ENCODE peak calls at places on chromosome 18, in nine cellular contexts. One of them, this sample, is unnamed. For H3K27me3 and H3K4me1, the result is how much of the 10 kb centered on the place peaks cover.

GRCh38 chr18:50947899-50948298 is 19.9 kb upstream of the ELAC1 start:
- DNase-seq in tibial artery: no peak
- DNase-seq in Peyer's patch: no peak
- DNase-seq in heart right ventricle: no peak
- DNase-seq in colonic mucosa: no peak
- DNase-seq in hepatocyte: no peak
- DNase-seq in transverse colon: no peak
- DNase-seq in stomach: no peak
- DNase-seq in prostate gland: no peak
- DNase-seq in this sample: no peak

GRCh38 chr18:37578886-37579513 is 13.4 kb upstream of the CELF4 start:
- DNase-seq in tibial artery: no peak
- DNase-seq in Peyer's patch: no peak
- DNase-seq in heart right ventricle: no peak
- DNase-seq in colonic mucosa: no peak
- DNase-seq in hepatocyte: peak
- DNase-seq in transverse colon: no peak
- DNase-seq in stomach: no peak
- DNase-seq in prostate gland: no peak
- DNase-seq in this sample: peak

GRCh38 chr18:75496151-75496550 is 68.6 kb upstream of the SMIM21 start:
- DNase-seq in tibial artery: no peak
- DNase-seq in Peyer's patch: no peak
- DNase-seq in heart right ventricle: no peak
- DNase-seq in colonic mucosa: no peak
- DNase-seq in hepatocyte: no peak
- DNase-seq in transverse colon: no peak
- DNase-seq in stomach: no peak
- DNase-seq in prostate gland: no peak
- DNase-seq in this sample: no peak

GRCh38 chr18:21803495-21803894 is 62.9 kb downstream of the MIB1 start:
- DNase-seq in tibial artery: no peak
- DNase-seq in Peyer's patch: no peak
- DNase-seq in heart right ventricle: no peak
- DNase-seq in colonic mucosa: no peak
- DNase-seq in hepatocyte: no peak
- DNase-seq in transverse colon: no peak
- DNase-seq in stomach: no peak
- DNase-seq in prostate gland: no peak
- DNase-seq in this sample: no peak

GRCh38 chr18:44884446-44884845 is 203.8 kb downstream of the SETBP1 start:
- DNase-seq in tibial artery: no peak
- DNase-seq in Peyer's patch: no peak
- DNase-seq in heart right ventricle: no peak
- DNase-seq in colonic mucosa: no peak
- DNase-seq in hepatocyte: no peak
- DNase-seq in transverse colon: no peak
- DNase-seq in stomach: no peak
- DNase-seq in prostate gland: no peak
- DNase-seq in this sample: no peak

GRCh38 chr18:36411745-36412168 is 114.2 kb downstream of the FHOD3 start:
- DNase-seq in tibial artery: no peak
- DNase-seq in Peyer's patch: no peak
- DNase-seq in heart right ventricle: no peak
- DNase-seq in colonic mucosa: no peak
- DNase-seq in hepatocyte: no peak
- DNase-seq in transverse colon: no peak
- DNase-seq in stomach: no peak
- DNase-seq in prostate gland: no peak
- DNase-seq in this sample: peak

GRCh38 chr18:68721681-68722583 is 7.0 kb upstream of the TMX3 start:
- DNase-seq in tibial artery: no peak
- DNase-seq in Peyer's patch: no peak
- DNase-seq in heart right ventricle: no peak
- DNase-seq in colonic mucosa: no peak
- DNase-seq in hepatocyte: no peak
- DNase-seq in transverse colon: no peak
- DNase-seq in stomach: no peak
- DNase-seq in prostate gland: no peak
- DNase-seq in this sample: no peak

GRCh38 chr18:5787936-5788335 is 107.4 kb downstream of the TMEM200C start:
- DNase-seq in tibial artery: no peak
- DNase-seq in Peyer's patch: no peak
- DNase-seq in heart right ventricle: no peak
- DNase-seq in colonic mucosa: no peak
- DNase-seq in hepatocyte: no peak
- DNase-seq in transverse colon: no peak
- DNase-seq in stomach: no peak
- DNase-seq in prostate gland: no peak
- DNase-seq in this sample: no peak

GRCh38 chr18:29181151-29181901 is 1004.4 kb upstream of the CDH2 start:
- DNase-seq in tibial artery: peak
- DNase-seq in Peyer's patch: no peak
- DNase-seq in heart right ventricle: no peak
- DNase-seq in colonic mucosa: no peak
- DNase-seq in hepatocyte: peak
- DNase-seq in transverse colon: no peak
- DNase-seq in stomach: no peak
- DNase-seq in prostate gland: no peak
- DNase-seq in this sample: peak

GRCh38 chr18:75405341-75405740 is 22.2 kb downstream of the SMIM21 start:
- DNase-seq in tibial artery: no peak
- DNase-seq in Peyer's patch: no peak
- DNase-seq in heart right ventricle: no peak
- DNase-seq in colonic mucosa: no peak
- DNase-seq in hepatocyte: no peak
- DNase-seq in transverse colon: no peak
- DNase-seq in stomach: no peak
- DNase-seq in prostate gland: no peak
- DNase-seq in this sample: no peak

GRCh38 chr18:57443716-57444115 is 8.5 kb downstream of the ONECUT2 start:
- DNase-seq in tibial artery: no peak
- DNase-seq in Peyer's patch: no peak
- DNase-seq in heart right ventricle: no peak
- DNase-seq in colonic mucosa: no peak
- DNase-seq in hepatocyte: no peak
- DNase-seq in transverse colon: no peak
- DNase-seq in stomach: no peak
- DNase-seq in prostate gland: no peak
- DNase-seq in this sample: no peak
- H3K27me3 ChIP-seq in tibial artery: half or more
- H3K27me3 ChIP-seq in Peyer's patch: under half
- H3K27me3 ChIP-seq in heart right ventricle: half or more
- H3K27me3 ChIP-seq in colonic mucosa: under half
- H3K27me3 ChIP-seq in hepatocyte: half or more
- H3K27me3 ChIP-seq in transverse colon: half or more
- H3K27me3 ChIP-seq in stomach: half or more
- H3K27me3 ChIP-seq in prostate gland: under half
- H3K27me3 ChIP-seq in this sample: half or more

GRCh38 chr18:63158676-63159291 is 160.8 kb downstream of the BCL2 start:
- DNase-seq in tibial artery: no peak
- DNase-seq in Peyer's patch: no peak
- DNase-seq in heart right ventricle: no peak
- DNase-seq in colonic mucosa: no peak
- DNase-seq in hepatocyte: no peak
- DNase-seq in transverse colon: no peak
- DNase-seq in stomach: no peak
- DNase-seq in prostate gland: no peak
- DNase-seq in this sample: no peak
- H3K4me1 ChIP-seq in tibial artery: half or more
- H3K4me1 ChIP-seq in Peyer's patch: under half
- H3K4me1 ChIP-seq in heart right ventricle: under half
- H3K4me1 ChIP-seq in colonic mucosa: under half
- H3K4me1 ChIP-seq in hepatocyte: under half
- H3K4me1 ChIP-seq in transverse colon: half or more
- H3K4me1 ChIP-seq in stomach: under half
- H3K4me1 ChIP-seq in prostate gland: under half
- H3K4me1 ChIP-seq in this sample: under half

DNA sequence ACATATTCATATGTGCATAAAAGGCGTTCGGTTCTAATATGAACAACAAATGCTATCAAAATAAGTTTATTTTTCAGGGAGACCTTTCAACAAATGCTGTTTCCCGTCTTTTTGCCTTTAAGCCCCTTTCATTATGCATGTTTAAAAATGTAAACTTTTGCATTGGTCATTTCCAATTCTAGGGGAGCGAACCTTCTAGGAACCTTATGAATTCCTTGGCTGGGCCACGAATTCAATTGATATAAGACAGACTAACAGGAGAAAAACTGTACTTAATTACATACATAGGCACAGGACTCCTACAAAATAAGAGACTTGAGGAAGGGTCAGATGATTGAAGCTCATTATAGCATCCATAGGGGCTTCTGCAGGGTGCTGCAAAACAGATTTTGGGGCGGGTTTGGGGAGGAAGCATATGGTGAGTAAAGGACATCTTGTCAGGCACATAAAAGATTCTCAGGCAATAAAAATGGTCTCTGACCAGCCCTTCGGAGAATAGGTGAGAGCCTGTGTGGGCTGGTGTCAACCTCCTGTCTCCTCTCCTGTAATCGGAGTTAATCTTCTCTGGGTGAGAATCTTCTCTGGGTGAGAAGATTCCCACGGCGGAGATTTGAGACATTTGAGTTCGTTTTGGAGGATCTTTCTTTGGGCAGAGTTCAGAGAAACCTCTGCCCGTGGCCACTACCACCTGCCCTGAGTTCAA is 1.7 kb downstream of the TNFRSF11A start:
- DNase-seq in tibial artery: no peak
- DNase-seq in Peyer's patch: no peak
- DNase-seq in heart right ventricle: no peak
- DNase-seq in colonic mucosa: no peak
- DNase-seq in hepatocyte: no peak
- DNase-seq in transverse colon: no peak
- DNase-seq in stomach: no peak
- DNase-seq in prostate gland: no peak
- DNase-seq in this sample: no peak
- H3K4me3 ChIP-seq in tibial artery: no peak
- H3K4me3 ChIP-seq in Peyer's patch: peak
- H3K4me3 ChIP-seq in heart right ventricle: peak
- H3K4me3 ChIP-seq in colonic mucosa: peak
- H3K4me3 ChIP-seq in hepatocyte: peak
- H3K4me3 ChIP-seq in transverse colon: no peak
- H3K4me3 ChIP-seq in stomach: peak
- H3K4me3 ChIP-seq in prostate gland: no peak
- H3K4me3 ChIP-seq in this sample: no peak

GRCh38 chr18:25348361-25349130 is 3.4 kb downstream of the ZNF521 start:
- DNase-seq in tibial artery: no peak
- DNase-seq in Peyer's patch: no peak
- DNase-seq in heart right ventricle: no peak
- DNase-seq in colonic mucosa: no peak
- DNase-seq in hepatocyte: no peak
- DNase-seq in transverse colon: no peak
- DNase-seq in stomach: no peak
- DNase-seq in prostate gland: no peak
- DNase-seq in this sample: no peak
- H3K27me3 ChIP-seq in tibial artery: under half
- H3K27me3 ChIP-seq in Peyer's patch: under half
- H3K27me3 ChIP-seq in heart right ventricle: half or more
- H3K27me3 ChIP-seq in colonic mucosa: under half
- H3K27me3 ChIP-seq in hepatocyte: half or more
- H3K27me3 ChIP-seq in transverse colon: half or more
- H3K27me3 ChIP-seq in stomach: half or more
- H3K27me3 ChIP-seq in prostate gland: under half
- H3K27me3 ChIP-seq in this sample: half or more

GRCh38 chr18:55287146-55287806 is 300.7 kb downstream of the TCF4 start:
- DNase-seq in tibial artery: no peak
- DNase-seq in Peyer's patch: no peak
- DNase-seq in heart right ventricle: no peak
- DNase-seq in colonic mucosa: no peak
- DNase-seq in hepatocyte: no peak
- DNase-seq in transverse colon: no peak
- DNase-seq in stomach: no peak
- DNase-seq in prostate gland: no peak
- DNase-seq in this sample: no peak

GRCh38 chr18:55287935-55288868 is 299.8 kb downstream of the TCF4 start:
- DNase-seq in tibial artery: no peak
- DNase-seq in Peyer's patch: no peak
- DNase-seq in heart right ventricle: no peak
- DNase-seq in colonic mucosa: no peak
- DNase-seq in hepatocyte: no peak
- DNase-seq in transverse colon: no peak
- DNase-seq in stomach: no peak
- DNase-seq in prostate gland: no peak
- DNase-seq in this sample: no peak

GRCh38 chr18:55289775-55290174 is 298.2 kb downstream of the TCF4 start:
- DNase-seq in tibial artery: no peak
- DNase-seq in Peyer's patch: no peak
- DNase-seq in heart right ventricle: no peak
- DNase-seq in colonic mucosa: no peak
- DNase-seq in hepatocyte: no peak
- DNase-seq in transverse colon: no peak
- DNase-seq in stomach: no peak
- DNase-seq in prostate gland: no peak
- DNase-seq in this sample: no peak

GRCh38 chr18:55289048-55289447 is 298.9 kb downstream of the TCF4 start:
- DNase-seq in tibial artery: no peak
- DNase-seq in Peyer's patch: no peak
- DNase-seq in heart right ventricle: no peak
- DNase-seq in colonic mucosa: no peak
- DNase-seq in hepatocyte: no peak
- DNase-seq in transverse colon: no peak
- DNase-seq in stomach: no peak
- DNase-seq in prostate gland: no peak
- DNase-seq in this sample: no peak

GRCh38 chr18:55290898-55291297 is 297.1 kb downstream of the TCF4 start:
- DNase-seq in tibial artery: no peak
- DNase-seq in Peyer's patch: no peak
- DNase-seq in heart right ventricle: no peak
- DNase-seq in colonic mucosa: no peak
- DNase-seq in hepatocyte: no peak
- DNase-seq in transverse colon: no peak
- DNase-seq in stomach: no peak
- DNase-seq in prostate gland: no peak
- DNase-seq in this sample: no peak
- H3K4me1 ChIP-seq in tibial artery: under half
- H3K4me1 ChIP-seq in Peyer's patch: under half
- H3K4me1 ChIP-seq in heart right ventricle: under half
- H3K4me1 ChIP-seq in colonic mucosa: under half
- H3K4me1 ChIP-seq in hepatocyte: under half
- H3K4me1 ChIP-seq in transverse colon: under half
- H3K4me1 ChIP-seq in stomach: under half
- H3K4me1 ChIP-seq in prostate gland: under half
- H3K4me1 ChIP-seq in this sample: under half

DNA sequence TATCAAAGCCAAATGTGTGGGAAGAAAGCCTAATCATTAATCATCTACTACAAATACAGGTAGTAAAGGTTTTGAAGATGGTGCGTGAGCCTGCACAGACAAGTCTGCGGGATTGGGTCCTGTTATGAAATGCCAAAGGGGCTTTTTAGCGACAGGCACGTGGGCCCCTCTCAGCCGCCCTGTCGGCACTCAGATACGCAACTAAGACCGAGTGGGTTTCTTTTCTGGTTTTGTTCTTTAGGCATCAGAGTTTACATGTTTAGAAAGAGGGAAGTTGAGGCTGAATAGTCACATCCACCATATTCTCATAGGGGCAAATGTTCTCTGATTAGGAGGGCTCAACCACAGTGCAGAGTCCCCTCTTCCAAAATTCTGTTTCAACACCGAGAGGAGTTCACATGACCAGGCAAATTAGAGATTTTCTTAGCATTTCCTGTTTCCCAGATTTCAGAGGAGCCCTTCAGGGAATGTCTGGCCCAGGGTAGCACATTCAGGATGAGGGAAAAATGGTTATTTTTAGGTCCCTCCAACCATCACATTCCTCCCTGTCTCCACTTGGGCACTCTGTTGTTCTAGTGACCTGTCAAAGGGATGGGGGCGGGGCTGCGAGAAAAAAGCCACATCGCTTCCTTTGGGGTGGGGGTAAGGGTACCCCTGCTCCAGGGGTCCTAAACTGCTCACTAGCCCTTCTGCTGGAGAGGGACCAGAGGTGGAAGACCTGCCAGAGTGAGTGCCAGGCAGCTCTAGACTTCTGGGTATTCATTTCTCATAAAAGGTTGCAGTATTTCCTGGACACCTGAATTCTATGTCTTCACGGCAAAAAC is 159.2 kb downstream of the BCL2 start:
- DNase-seq in tibial artery: no peak
- DNase-seq in Peyer's patch: no peak
- DNase-seq in heart right ventricle: no peak
- DNase-seq in colonic mucosa: no peak
- DNase-seq in hepatocyte: no peak
- DNase-seq in transverse colon: no peak
- DNase-seq in stomach: no peak
- DNase-seq in prostate gland: no peak
- DNase-seq in this sample: no peak
- H3K4me3 ChIP-seq in tibial artery: no peak
- H3K4me3 ChIP-seq in Peyer's patch: no peak
- H3K4me3 ChIP-seq in heart right ventricle: no peak
- H3K4me3 ChIP-seq in colonic mucosa: no peak
- H3K4me3 ChIP-seq in hepatocyte: no peak
- H3K4me3 ChIP-seq in transverse colon: no peak
- H3K4me3 ChIP-seq in stomach: no peak
- H3K4me3 ChIP-seq in prostate gland: no peak
- H3K4me3 ChIP-seq in this sample: no peak

This sample was measured in SJSA1.